ENCODE peak calls at places on chromosomes 2 and 18, in five cellular contexts. One of them, this sample, is unnamed.

GRCh38 chr18:63298393-63299015 is 21.1 kb downstream of the BCL2 start:
- ATAC-seq in omental fat pad: no peak
- ATAC-seq in upper lobe of right lung: no peak
- ATAC-seq in CD4-positive, alpha-beta T cell: peak
- ATAC-seq in aorta: no peak
- ATAC-seq in this sample: no peak

GRCh38 chr2:8643238-8643995 is 38.4 kb upstream of the ID2 start:
- ATAC-seq in CD4-positive, alpha-beta T cell: no peak
- ATAC-seq in omental fat pad: no peak
- ATAC-seq in upper lobe of right lung: peak
- ATAC-seq in aorta: no peak
- ATAC-seq in this sample: no peak

GRCh38 chr2:116094196-116094595 is 1651.8 kb downstream of the DPP10 start:
- ATAC-seq in aorta: no peak
- ATAC-seq in CD4-positive, alpha-beta T cell: no peak
- ATAC-seq in omental fat pad: no peak
- ATAC-seq in upper lobe of right lung: peak
- ATAC-seq in this sample: no peak

GRCh38 chr2:64978514-64979268 is 10.5 kb upstream of the SLC1A4 start:
- ATAC-seq in upper lobe of right lung: peak
- ATAC-seq in omental fat pad: no peak
- ATAC-seq in aorta: peak
- ATAC-seq in CD4-positive, alpha-beta T cell: peak
- ATAC-seq in this sample: peak

GRCh38 chr2:170680172-170680913 is 34.8 kb upstream of the SP5 start:
- ATAC-seq in CD4-positive, alpha-beta T cell: no peak
- ATAC-seq in omental fat pad: no peak
- ATAC-seq in aorta: no peak
- ATAC-seq in upper lobe of right lung: no peak
- ATAC-seq in this sample: no peak

GRCh38 chr2:109685453-109685852 is 71.3 kb downstream of the SOWAHC start:
- ATAC-seq in aorta: no peak
- ATAC-seq in omental fat pad: no peak
- ATAC-seq in upper lobe of right lung: no peak
- ATAC-seq in CD4-positive, alpha-beta T cell: no peak
- ATAC-seq in this sample: peak

GRCh38 chr2:168752361-168752760 is 50.1 kb upstream of the NOSTRIN start:
- ATAC-seq in CD4-positive, alpha-beta T cell: no peak
- ATAC-seq in upper lobe of right lung: no peak
- ATAC-seq in aorta: no peak
- ATAC-seq in omental fat pad: no peak
- ATAC-seq in this sample: no peak

GRCh38 chr18:76466410-76466991 is 28.5 kb downstream of the ZNF516 start:
- ATAC-seq in omental fat pad: no peak
- ATAC-seq in CD4-positive, alpha-beta T cell: peak
- ATAC-seq in aorta: peak
- ATAC-seq in upper lobe of right lung: peak
- ATAC-seq in this sample: no peak

GRCh38 chr2:180056367-180057118 is 49.4 kb upstream of the CWC22 start:
- ATAC-seq in omental fat pad: no peak
- ATAC-seq in upper lobe of right lung: no peak
- ATAC-seq in CD4-positive, alpha-beta T cell: no peak
- ATAC-seq in aorta: no peak
- ATAC-seq in this sample: no peak

GRCh38 chr2:200567932-200568331 is 17.9 kb upstream of the AOX1 start:
- ATAC-seq in omental fat pad: no peak
- ATAC-seq in aorta: no peak
- ATAC-seq in CD4-positive, alpha-beta T cell: no peak
- ATAC-seq in upper lobe of right lung: no peak
- ATAC-seq in this sample: no peak

GRCh38 chr2:52269696-52270485 is 1238.0 kb upstream of the NRXN1 start:
- ATAC-seq in omental fat pad: no peak
- ATAC-seq in upper lobe of right lung: no peak
- ATAC-seq in CD4-positive, alpha-beta T cell: no peak
- ATAC-seq in aorta: no peak
- ATAC-seq in this sample: no peak

GRCh38 chr2:9703701-9704221 is 73.0 kb upstream of the YWHAQ start:
- ATAC-seq in upper lobe of right lung: peak
- ATAC-seq in omental fat pad: peak
- ATAC-seq in CD4-positive, alpha-beta T cell: peak
- ATAC-seq in aorta: peak
- ATAC-seq in this sample: peak

GRCh38 chr2:66481100-66481549 is 46.2 kb downstream of the MEIS1 start:
- ATAC-seq in CD4-positive, alpha-beta T cell: no peak
- ATAC-seq in aorta: no peak
- ATAC-seq in upper lobe of right lung: peak
- ATAC-seq in omental fat pad: no peak
- ATAC-seq in this sample: peak

GRCh38 chr2:72893594-72894319 is 6.5 kb downstream of the SPR start:
- ATAC-seq in CD4-positive, alpha-beta T cell: peak
- ATAC-seq in upper lobe of right lung: peak
- ATAC-seq in omental fat pad: no peak
- ATAC-seq in aorta: peak
- ATAC-seq in this sample: peak